ENCODE peak calls at places on chromosomes 2 and 18, in four cellular contexts. B, W, S and L are unnamed samples.

GRCh38 chr2:96157649-96158553 is 12.7 kb upstream of the DUSP2 start:
- DNase-seq in S (peak), B (no peak), W (no peak), L (no peak)

GRCh38 chr2:104849618-104850097 is 4.3 kb upstream of the POU3F3 start:
- DNase-seq in B (peak), S (peak), W (no peak), L (peak)

GRCh38 chr2:99948010-99948409 is 194.4 kb downstream of the AFF3 start:
- DNase-seq in B (no peak), W (no peak), S (no peak), L (no peak)

GRCh38 chr2:69225933-69226332 is 161.1 kb downstream of the GFPT1 start:
- DNase-seq in W (no peak), S (no peak), B (no peak), L (no peak)

GRCh38 chr2:174004900-174005605 is 39.9 kb upstream of the SP3 start:
- DNase-seq in W (no peak), S (no peak), B (no peak), L (no peak)

GRCh38 chr2:29455202-29455885 is 340.1 kb downstream of the CLIP4 start:
- DNase-seq in W (no peak), B (no peak), S (no peak), L (no peak)

GRCh38 chr2:59484673-59485072 is 1068.8 kb downstream of the BCL11A start:
- DNase-seq in B (no peak), W (no peak), S (no peak), L (no peak)

GRCh38 chr2:64654993-64655666 is 1.4 kb upstream of the SERTAD2 start:
- DNase-seq in W (no peak), S (no peak), B (peak), L (no peak)

GRCh38 chr2:236795861-236796219 is 226.2 kb downstream of the ACKR3 start:
- DNase-seq in S (no peak), B (no peak), W (no peak), L (no peak)

GRCh38 chr2:60002158-60002867 is 551.1 kb downstream of the BCL11A start:
- DNase-seq in W (no peak), B (no peak), S (no peak), L (no peak)

GRCh38 chr2:43300781-43301586 is 74.6 kb upstream of the ZFP36L2 start:
- DNase-seq in B (no peak), S (peak), W (no peak), L (no peak)

GRCh38 chr18:79434611-79435010 is 38.9 kb downstream of the NFATC1 start:
- DNase-seq in B (no peak), S (no peak), W (no peak), L (no peak)

GRCh38 chr2:209974566-209974965 is 27.9 kb upstream of the RPE start:
- DNase-seq in S (no peak), B (no peak), W (no peak), L (no peak)

GRCh38 chr2:72415256-72415655 is 267.6 kb upstream of the CYP26B1 start:
- DNase-seq in S (no peak), B (no peak), W (no peak), L (no peak)

GRCh38 chr2:145827235-145827634 is 1307.3 kb upstream of the ZEB2 start:
- DNase-seq in S (no peak), B (no peak), W (no peak), L (no peak)

GRCh38 chr18:29191263-29191662 is 1014.3 kb upstream of the CDH2 start:
- DNase-seq in B (no peak), S (no peak), W (no peak), L (no peak)

GRCh38 chr2:37317746-37318145 is 6.9 kb downstream of the PRKD3 start:
- DNase-seq in B (no peak), S (no peak), W (no peak), L (no peak)

GRCh38 chr2:85660725-85661124 is 7.3 kb downstream of the SFTPB start:
- DNase-seq in S (no peak), B (no peak), W (no peak), L (no peak)

GRCh38 chr2:143171817-143172216 is 42.6 kb downstream of the ARHGAP15 start:
- DNase-seq in S (no peak), W (no peak), B (no peak), L (no peak)

GRCh38 chr18:7221424-7222155 is 9.3 kb upstream of the LRRC30 start:
- DNase-seq in S (no peak), W (no peak), B (peak), L (no peak)

GRCh38 chr2:179410552-179411356 is 146.1 kb upstream of the SESTD1 start:
- DNase-seq in B (no peak), W (no peak), S (no peak), L (peak)

GRCh38 chr2:43269074-43269572 is 42.7 kb upstream of the ZFP36L2 start:
- DNase-seq in S (peak), W (no peak), B (no peak), L (no peak)

GRCh38 chr18:46199515-46200147 is 95.4 kb downstream of the HAUS1 start:
- DNase-seq in B (no peak), S (no peak), W (no peak), L (no peak)

GRCh38 chr2:120647487-120647886 is 88.2 kb upstream of the GLI2 start:
- DNase-seq in S (no peak), B (no peak), W (no peak), L (no peak)

GRCh38 chr2:109457811-109458210 is 156.0 kb downstream of the SEPTIN10 start:
- DNase-seq in B (peak), S (no peak), W (no peak), L (no peak)